ENCODE peak calls at places on chromosomes 16 and 17, in four cellular contexts. K is tibial artery, T is thyroid gland, Z is sigmoid colon. J is an unnamed sample.
A peak's percentile ranks its signal among the peaks of the same experiment; 100 is the strongest.

GRCh38 chr17:17783121-17783824 is 53.5 kb downstream of the SREBF1 start:
- DNase-seq in Z (no peak), T (peak; percentile 85), K (peak; percentile 79), J (peak; percentile 90)

GRCh38 chr17:39598635-39599005 is 9.1 kb downstream of the NEUROD2 start:
- DNase-seq in T (no peak), Z (no peak), K (no peak), J (no peak)

GRCh38 chr16:102060-102855 is 24.2 kb downstream of the MPG start:
- DNase-seq in K (peak; percentile 98), T (peak; percentile 17), Z (peak; percentile 80), J (peak; percentile 87)

GRCh38 chr17:61416540-61417363 is 17.1 kb downstream of the TBX2 start:
- DNase-seq in K (peak; percentile 91), Z (peak; percentile 91), T (peak; percentile 89), J (peak; percentile 58)

GRCh38 chr17:54172654-54173316 is 350.1 kb downstream of the KIF2B start:
- DNase-seq in T (peak; percentile 21), K (no peak), Z (no peak), J (no peak)

GRCh38 chr16:71540-72341 is 690 bp downstream of the RHBDF1 start:
- DNase-seq in T (peak; percentile 89), K (peak; percentile 93), Z (peak; percentile 93), J (peak; percentile 50)

GRCh38 chr16:67305216-67306071 is 21.1 kb downstream of the KCTD19 start:
- DNase-seq in Z (no peak), K (peak; percentile 35), T (no peak), J (no peak)

GRCh38 chr17:38709104-38709820 is 4.2 kb downstream of the MLLT6 start:
- DNase-seq in K (no peak), T (peak; percentile 86), Z (no peak), J (no peak)

GRCh38 chr17:40092581-40092980 is 7.8 kb downstream of the NR1D1 start:
- DNase-seq in K (no peak), T (peak; percentile 39), Z (no peak), J (no peak)

GRCh38 chr16:26863971-26864370 is 202.8 kb upstream of the C16orf82 start:
- DNase-seq in T (no peak), Z (no peak), K (no peak), J (no peak)

GRCh38 chr17:46154151-46154816 is 38.9 kb downstream of the KANSL1 start:
- DNase-seq in K (no peak), Z (no peak), T (no peak), J (no peak)

GRCh38 chr17:31544186-31544585 is 152.7 kb downstream of the RAB11FIP4 start:
- DNase-seq in K (no peak), Z (no peak), T (no peak), J (no peak)

GRCh38 chr17:21374455-21375161 is 1.5 kb upstream of the KCNJ12 start:
- DNase-seq in K (no peak), T (no peak), Z (no peak), J (no peak)

GRCh38 chr16:49602201-49603041 is 228.8 kb downstream of the C16orf78 start:
- DNase-seq in Z (no peak), K (peak; percentile 64), T (peak; percentile 87), J (no peak)

GRCh38 chr16:85372627-85373372 is 240.3 kb upstream of the GSE1 start:
- DNase-seq in Z (peak; percentile 83), K (peak; percentile 90), T (peak; percentile 64), J (peak; percentile 31)

GRCh38 chr17:72518333-72518732 is 397.5 kb downstream of the SOX9 start:
- DNase-seq in Z (no peak), K (no peak), T (no peak), J (no peak)

GRCh38 chr16:14309001-14309886 is 238.1 kb downstream of the MRTFB start:
- DNase-seq in T (peak; percentile 30), K (no peak), Z (no peak), J (no peak)

GRCh38 chr16:80844368-80844767 is 40.0 kb upstream of the CDYL2 start:
- DNase-seq in Z (no peak), K (no peak), T (no peak), J (no peak)

GRCh38 chr17:31581491-31581890 is 190.0 kb downstream of the RAB11FIP4 start:
- DNase-seq in Z (no peak), T (peak; percentile 73), K (peak; percentile 91), J (no peak)

GRCh38 chr17:17696075-17696474 is 14.8 kb downstream of the RAI1 start:
- DNase-seq in Z (no peak), T (no peak), K (no peak), J (no peak)

GRCh38 chr17:15371731-15372130 is 30.3 kb upstream of the TEKT3 start:
- DNase-seq in Z (no peak), K (no peak), T (no peak), J (no peak)

GRCh38 chr17:55440391-55440790 is 18.8 kb upstream of the MMD start:
- DNase-seq in Z (no peak), T (no peak), K (no peak), J (no peak)

GRCh38 chr17:19800571-19800970 is 52.5 kb upstream of the ALDH3A1 start:
- DNase-seq in Z (no peak), K (no peak), T (no peak), J (no peak)

GRCh38 chr17:9529033-9529748 is 46.4 kb downstream of the STX8 start:
- DNase-seq in T (no peak), K (no peak), Z (no peak), J (no peak)

GRCh38 chr17:72413077-72414031 is 292.5 kb downstream of the SOX9 start:
- DNase-seq in K (no peak), T (no peak), Z (no peak), J (no peak)

GRCh38 chr16:52603015-52603414 is 56.1 kb upstream of the TOX3 start:
- DNase-seq in Z (no peak), T (no peak), K (no peak), J (no peak)

GRCh38 chr16:81778861-81779539 is at the start of gene PLCG2:
- DNase-seq in T (peak; percentile 81), Z (peak; percentile 76), K (peak; percentile 69), J (peak; percentile 7)

GRCh38 chr16:86214326-86215232 is 295.7 kb upstream of the FOXF1 start:
- DNase-seq in T (peak; percentile 9), Z (peak; percentile 60), K (no peak), J (no peak)

GRCh38 chr16:20937736-20938135 is 37.2 kb downstream of the LYRM1 start:
- DNase-seq in K (no peak), T (no peak), Z (no peak), J (no peak)

GRCh38 chr17:60577147-60577925 is 22.7 kb upstream of the PPM1D start:
- DNase-seq in K (no peak), T (peak; percentile 7), Z (peak; percentile 74), J (no peak)

GRCh38 chr16:75305364-75306101 is 54.1 kb upstream of the BCAR1 start:
- DNase-seq in Z (peak; percentile 90), K (peak; percentile 90), T (peak; percentile 78), J (peak; percentile 95)

GRCh38 chr16:75307506-75307905 is 56.1 kb upstream of the BCAR1 start:
- DNase-seq in T (no peak), K (no peak), Z (no peak), J (no peak)

GRCh38 chr16:75306102-75306762 is 54.8 kb upstream of the BCAR1 start:
- DNase-seq in T (no peak), Z (no peak), K (no peak), J (no peak)

GRCh38 chr16:75301804-75302203 is 50.4 kb upstream of the BCAR1 start:
- DNase-seq in Z (no peak), T (no peak), K (no peak), J (no peak)

GRCh38 chr16:75304521-75305363 is 53.3 kb upstream of the BCAR1 start:
- DNase-seq in Z (peak; percentile 68), K (peak; percentile 74), T (peak; percentile 94), J (peak; percentile 43)
- TF ChIP-seq CTCF in Z (no peak), K (no peak), T (peak; percentile 7), J (no peak)

DNA sequence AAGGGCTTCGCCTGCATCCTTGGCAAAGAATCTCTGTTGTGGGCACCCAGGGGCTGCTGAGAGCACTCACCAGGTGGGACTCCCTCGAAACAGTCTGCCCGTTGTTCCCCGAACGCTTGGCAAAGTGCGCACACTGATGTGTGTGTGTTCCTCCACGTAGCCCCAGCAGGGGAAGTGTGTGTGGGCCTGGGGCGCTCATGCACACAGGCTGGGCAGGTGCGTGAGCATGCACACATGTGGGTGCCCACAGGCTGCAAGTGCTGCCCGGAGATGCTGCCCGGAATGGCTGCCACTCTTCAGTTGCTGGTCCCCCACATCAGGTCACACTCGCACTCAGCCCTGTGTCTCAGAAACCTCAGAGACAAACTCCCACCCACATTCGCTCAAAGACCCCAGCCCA is 119.3 kb downstream of the MGAT5B start:
- DNase-seq in T (no peak), Z (no peak), K (no peak), J (no peak)
- H3K4me1 ChIP-seq in T (no peaks in the 10 kb centered on the region), Z (no peaks in the 10 kb centered on the region), K (no peaks in the 10 kb centered on the region), J (no peaks in the 10 kb centered on the region)

DNA sequence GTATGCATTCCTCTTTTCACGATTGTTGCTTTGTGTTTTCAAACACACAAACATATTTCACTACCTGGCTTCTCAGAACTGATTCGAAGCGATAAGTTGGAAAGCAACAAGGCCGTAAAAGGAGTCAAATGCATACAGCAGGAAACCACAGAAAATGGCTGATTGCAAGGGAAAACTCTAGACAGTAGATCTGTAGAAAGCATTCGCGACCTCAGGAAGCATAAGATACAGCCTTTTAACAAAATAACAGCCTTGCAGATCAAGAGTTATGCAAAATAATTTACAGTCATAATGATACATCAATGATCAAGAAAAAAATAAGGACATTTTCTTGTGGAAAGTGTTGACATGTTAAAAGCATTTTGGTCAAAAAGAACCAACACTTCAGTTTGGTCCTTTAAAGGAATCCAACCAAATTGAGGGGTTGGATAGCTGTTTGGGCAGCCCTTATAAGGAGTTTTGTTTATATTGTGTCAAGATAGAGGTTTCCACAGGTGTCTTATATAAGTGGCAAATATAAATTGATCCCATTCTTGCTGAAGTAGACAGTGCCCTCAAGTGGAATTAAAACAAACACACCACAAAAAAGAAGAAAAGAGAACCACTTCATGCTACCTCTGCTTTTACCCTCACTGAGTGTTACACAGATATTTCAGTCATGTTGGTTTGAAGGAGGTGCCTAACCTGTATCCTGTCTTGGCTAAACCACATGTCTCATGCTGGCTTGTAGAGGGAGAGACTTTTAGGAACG is 5.5 kb downstream of the CYLD start:
- DNase-seq in T (no peak), Z (no peak), K (no peak), J (no peak)
- TF ChIP-seq CTCF in T (peak; percentile 19), Z (no peak), K (peak; percentile 15), J (no peak)

GRCh38 chr17:4502466-4503154 is 3.9 kb downstream of the SPNS2 start:
- DNase-seq in Z (no peak), K (no peak), T (peak; percentile 83), J (no peak)
- H3K4me1 ChIP-seq in Z (peaks cover 22% of the 10 kb centered on the region), K (peaks cover 25% of the 10 kb centered on the region), T (peaks cover 26% of the 10 kb centered on the region), J (peaks cover 22% of the 10 kb centered on the region)

GRCh38 chr17:67377727-67378443 is 804 bp downstream of the PITPNC1 start:
- DNase-seq in T (peak; percentile 56), K (peak; percentile 78), Z (peak; percentile 77), J (no peak)
- TF ChIP-seq CTCF in T (peak; percentile 44), K (no peak), Z (no peak), J (no peak)

DNA sequence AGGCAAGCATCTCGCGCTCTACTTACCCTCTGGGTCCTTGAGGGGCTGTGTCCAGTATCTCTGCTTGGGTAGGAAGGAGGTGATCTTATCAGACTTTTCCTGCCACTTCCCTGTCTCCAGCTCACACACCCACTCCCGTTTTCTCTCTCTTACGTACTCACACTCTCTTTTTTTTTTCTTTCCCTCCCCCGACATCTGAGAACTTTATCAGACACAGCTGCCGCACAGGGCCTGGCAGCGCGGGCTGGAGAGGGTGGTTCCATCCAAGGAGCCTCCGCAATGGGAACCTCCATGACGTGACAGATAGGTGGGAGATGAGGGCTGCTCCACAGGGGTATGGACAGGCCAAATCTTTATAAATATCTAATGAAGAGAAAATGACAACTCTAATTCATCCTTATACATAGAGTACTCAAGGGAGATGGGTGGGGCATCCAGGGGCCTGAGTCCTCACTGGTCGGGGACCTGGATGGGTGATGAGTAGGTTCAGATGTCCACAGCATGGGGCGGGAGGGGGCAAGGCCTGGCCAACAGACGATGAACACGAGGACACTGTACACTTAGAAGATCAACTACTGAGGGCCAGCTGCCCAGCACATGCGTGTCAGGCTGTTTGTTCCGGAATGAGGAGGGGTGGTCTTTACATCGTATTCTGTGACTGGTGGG is 23.3 kb downstream of the MINK1 start:
- DNase-seq in Z (no peak), T (no peak), K (no peak), J (no peak)
- H3K4me1 ChIP-seq in Z (peaks cover 24% of the 10 kb centered on the region), T (peaks cover 20% of the 10 kb centered on the region), K (peaks cover 4% of the 10 kb centered on the region), J (peaks cover 18% of the 10 kb centered on the region)